ENCODE peak calls at places on chromosomes 4 and X, in six cellular contexts. L, N, J, Q, W and B are unnamed samples.

GRCh38 chr4:158535130-158535614 is 13.5 kb downstream of the RXFP1 start:
- DNase-seq in L (no peak), N (no peak), J (no peak), Q (no peak), W (no peak), B (no peak)

GRCh38 chr4:6372649-6373525 is 99.5 kb downstream of the PPP2R2C start:
- DNase-seq in L (peak), N (peak), J (no peak), Q (no peak), W (no peak), B (peak)

GRCh38 chrX:31483336-31483735 is 411.5 kb upstream of the FTHL17 start:
- DNase-seq in L (no peak), N (no peak), J (no peak), Q (no peak), W (no peak), B (no peak)

GRCh38 chrX:118251251-118251650 is 94.7 kb upstream of the WDR44 start:
- DNase-seq in L (no peak), N (no peak), J (no peak), Q (no peak), W (no peak), B (no peak)

GRCh38 chrX:68443155-68443868 is 10.0 kb upstream of the OPHN1 start:
- DNase-seq in L (no peak), N (no peak), J (no peak), Q (no peak), W (no peak), B (no peak)

GRCh38 chrX:131217878-131218486 is 71.1 kb downstream of the IGSF1 start:
- DNase-seq in L (no peak), N (no peak), J (no peak), Q (no peak), W (no peak), B (no peak)

GRCh38 chr4:100075486-100076270 is 114.6 kb downstream of the DDIT4L start:
- DNase-seq in L (no peak), N (no peak), J (no peak), Q (no peak), W (no peak), B (no peak)

GRCh38 chrX:46574941-46575381 is 1.4 kb downstream of the CHST7 start:
- DNase-seq in L (peak), N (no peak), J (peak), Q (no peak), W (no peak), B (no peak)

GRCh38 chrX:118502121-118502794 is 6.6 kb downstream of the DOCK11 start:
- DNase-seq in L (no peak), N (no peak), J (no peak), Q (no peak), W (no peak), B (no peak)

GRCh38 chr4:99966692-99967091 is 16.6 kb upstream of the H2AZ1 start:
- DNase-seq in L (no peak), N (no peak), J (no peak), Q (no peak), W (no peak), B (no peak)

GRCh38 chrX:23822397-23822796 is 39.4 kb downstream of the SAT1 start:
- DNase-seq in L (no peak), N (peak), J (no peak), Q (no peak), W (no peak), B (no peak)

GRCh38 chr4:3406021-3406420 is 35.7 kb upstream of the HGFAC start:
- DNase-seq in L (no peak), N (no peak), J (no peak), Q (no peak), W (no peak), B (no peak)

GRCh38 chr4:146478009-146478408 is 43.7 kb downstream of the SLC10A7 start:
- DNase-seq in L (no peak), N (no peak), J (no peak), Q (no peak), W (no peak), B (no peak)

GRCh38 chr4:157075811-157076577 is at the start of gene GLRB:
- DNase-seq in L (peak), N (no peak), J (no peak), Q (peak), W (no peak), B (peak)

GRCh38 chrX:39477438-39478120 is 620.2 kb downstream of the BCOR start:
- DNase-seq in L (peak), N (peak), J (peak), Q (peak), W (no peak), B (no peak)

GRCh38 chr4:40254961-40255721 is 58.3 kb downstream of the RHOH start:
- DNase-seq in L (no peak), N (no peak), J (no peak), Q (no peak), W (no peak), B (no peak)

GRCh38 chrX:110847334-110847733 is 51.7 kb upstream of the CHRDL1 start:
- DNase-seq in L (peak), N (peak), J (no peak), Q (no peak), W (peak), B (peak)

GRCh38 chrX:153953892-153954617 is 9.6 kb upstream of the RENBP start:
- DNase-seq in L (no peak), N (no peak), J (no peak), Q (no peak), W (no peak), B (no peak)

GRCh38 chr4:118282692-118283091 is 70.1 kb downstream of the PRSS12 start:
- DNase-seq in L (no peak), N (peak), J (no peak), Q (peak), W (no peak), B (no peak)

GRCh38 chr4:26459756-26460530 is 30.3 kb downstream of the CCKAR start:
- DNase-seq in L (no peak), N (no peak), J (no peak), Q (no peak), W (no peak), B (no peak)

GRCh38 chrX:662126-662525 is 31.5 kb downstream of the SHOX start:
- DNase-seq in L (no peak), N (no peak), J (no peak), Q (no peak), W (no peak), B (no peak)